ENCODE peak calls at places on chromosomes 12 and 14, in seven cellular contexts. T, G, Z, Y, R, H and S are unnamed samples.

GRCh38 chr12:52614381-52615207 is 3.8 kb downstream of the KRT73 start:
- DNase-seq in T (no peak), G (no peak), Z (no peak), Y (peak), R (no peak), H (no peak), S (no peak)

GRCh38 chr12:24072302-24072701 is 122.8 kb upstream of the SOX5 start:
- DNase-seq in T (no peak), G (no peak), Z (no peak), Y (no peak), R (no peak), H (no peak), S (no peak)

GRCh38 chr12:123995023-123995422 is 22.0 kb downstream of the ZNF664 start:
- DNase-seq in T (no peak), G (no peak), Z (no peak), Y (no peak), R (peak), H (no peak), S (no peak)

GRCh38 chr14:28142400-28143015 is 624.1 kb upstream of the FOXG1 start:
- DNase-seq in T (no peak), G (no peak), Z (peak), Y (no peak), R (no peak), H (peak), S (no peak)

GRCh38 chr14:101019974-101020710 is 116.6 kb upstream of the RTL1 start:
- DNase-seq in T (no peak), G (peak), Z (no peak), Y (peak), R (no peak), H (no peak), S (peak)

GRCh38 chr12:24903305-24904088 is 45.4 kb downstream of the BCAT1 start:
- DNase-seq in T (no peak), G (no peak), Z (no peak), Y (no peak), R (peak), H (no peak), S (no peak)

GRCh38 chr12:81610955-81611889 is 147.9 kb downstream of the PPFIA2 start:
- DNase-seq in T (no peak), G (no peak), Z (peak), Y (no peak), R (no peak), H (peak), S (no peak)

GRCh38 chr12:47184813-47185212 is 105.1 kb upstream of the AMIGO2 start:
- DNase-seq in T (no peak), G (peak), Z (no peak), Y (no peak), R (no peak), H (no peak), S (no peak)

GRCh38 chr14:96741151-96741977 is 55.8 kb upstream of the VRK1 start:
- DNase-seq in T (peak), G (peak), Z (peak), Y (peak), R (peak), H (peak), S (peak)

GRCh38 chr12:5456025-5456424 is 24.1 kb downstream of the NTF3 start:
- DNase-seq in T (no peak), G (no peak), Z (no peak), Y (no peak), R (no peak), H (no peak), S (no peak)

GRCh38 chr12:119989619-119990381 is 764 bp downstream of the BICDL1 start:
- DNase-seq in T (peak), G (peak), Z (peak), Y (peak), R (peak), H (peak), S (peak)

DNA sequence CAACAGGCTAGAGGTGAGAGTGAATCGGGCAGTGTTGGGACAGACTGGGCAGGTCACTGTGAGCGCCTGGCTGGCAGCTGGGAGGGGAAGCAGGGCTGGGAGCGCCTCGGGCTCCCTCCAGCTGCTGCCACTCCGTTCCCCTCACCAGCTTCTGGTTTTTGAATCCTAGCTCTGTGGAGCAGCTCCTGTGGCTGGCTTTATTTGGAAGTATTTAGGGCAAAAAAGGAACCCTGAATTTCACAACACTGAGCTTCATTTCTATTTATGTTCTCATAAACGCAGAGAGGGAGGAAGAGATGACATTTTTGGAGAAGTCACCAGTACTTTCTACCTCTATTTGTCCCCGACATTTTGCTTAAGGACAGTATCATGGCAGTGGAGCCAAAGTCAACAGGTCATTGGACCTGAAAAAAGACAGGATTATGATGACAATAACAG is 63.9 kb upstream of the ACTN1 start:
- DNase-seq in T (no peak), G (peak), Z (no peak), Y (peak), R (peak), H (no peak), S (no peak)
- H3K27ac ChIP-seq in T (no peak), G (peak), Z (no peak), Y (peak), R (peak), H (no peak), S (no peak)

GRCh38 chr12:32754101-32754500 is 1.6 kb downstream of the YARS2 start:
- DNase-seq in T (no peak), G (no peak), Z (no peak), Y (no peak), R (no peak), H (peak), S (no peak)
- H3K4me3 ChIP-seq in T (no peak), G (peak), Z (peak), Y (peak), R (peak), H (peak), S (no peak)

DNA sequence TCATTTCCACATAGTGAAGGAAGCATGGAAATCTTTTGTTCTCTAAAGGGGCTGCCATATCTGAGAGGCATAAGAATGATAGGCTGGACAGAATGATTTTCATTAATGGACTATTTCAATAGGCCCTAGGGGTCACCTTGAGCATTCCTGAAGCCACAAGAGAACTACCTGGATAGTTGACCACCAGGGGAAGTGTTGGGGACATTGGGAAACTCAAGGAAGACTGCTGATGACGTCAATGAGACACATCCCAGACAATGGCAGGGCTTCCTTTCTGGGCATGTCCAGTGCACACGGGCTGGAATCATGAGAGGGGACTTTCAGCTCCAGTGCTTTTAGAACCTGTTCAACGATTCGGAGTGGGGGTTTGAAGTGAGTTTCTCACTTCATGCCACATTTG is 48.8 kb upstream of the CHST11 start:
- DNase-seq in T (no peak), G (no peak), Z (no peak), Y (no peak), R (no peak), H (no peak), S (no peak)
- H3K27ac ChIP-seq in T (no peak), G (no peak), Z (no peak), Y (no peak), R (no peak), H (no peak), S (no peak)

GRCh38 chr12:19778822-19779221 is 339.5 kb downstream of the AEBP2 start:
- DNase-seq in T (no peak), G (no peak), Z (no peak), Y (no peak), R (no peak), H (no peak), S (no peak)
- H3K4me3 ChIP-seq in T (no peak), G (no peak), Z (no peak), Y (no peak), R (no peak), H (no peak), S (no peak)

GRCh38 chr12:130828895-130829294 is 10.2 kb downstream of the STX2 start:
- DNase-seq in T (no peak), G (no peak), Z (no peak), Y (no peak), R (no peak), H (peak), S (no peak)
- H3K27ac ChIP-seq in T (no peak), G (no peak), Z (no peak), Y (no peak), R (no peak), H (peak), S (no peak)

GRCh38 chr12:56161677-56162351 is 3.7 kb downstream of the MYL6 start:
- DNase-seq in T (no peak), G (no peak), Z (no peak), Y (no peak), R (no peak), H (peak), S (no peak)
- H3K4me3 ChIP-seq in T (no peak), G (peak), Z (no peak), Y (no peak), R (no peak), H (peak), S (no peak)

DNA sequence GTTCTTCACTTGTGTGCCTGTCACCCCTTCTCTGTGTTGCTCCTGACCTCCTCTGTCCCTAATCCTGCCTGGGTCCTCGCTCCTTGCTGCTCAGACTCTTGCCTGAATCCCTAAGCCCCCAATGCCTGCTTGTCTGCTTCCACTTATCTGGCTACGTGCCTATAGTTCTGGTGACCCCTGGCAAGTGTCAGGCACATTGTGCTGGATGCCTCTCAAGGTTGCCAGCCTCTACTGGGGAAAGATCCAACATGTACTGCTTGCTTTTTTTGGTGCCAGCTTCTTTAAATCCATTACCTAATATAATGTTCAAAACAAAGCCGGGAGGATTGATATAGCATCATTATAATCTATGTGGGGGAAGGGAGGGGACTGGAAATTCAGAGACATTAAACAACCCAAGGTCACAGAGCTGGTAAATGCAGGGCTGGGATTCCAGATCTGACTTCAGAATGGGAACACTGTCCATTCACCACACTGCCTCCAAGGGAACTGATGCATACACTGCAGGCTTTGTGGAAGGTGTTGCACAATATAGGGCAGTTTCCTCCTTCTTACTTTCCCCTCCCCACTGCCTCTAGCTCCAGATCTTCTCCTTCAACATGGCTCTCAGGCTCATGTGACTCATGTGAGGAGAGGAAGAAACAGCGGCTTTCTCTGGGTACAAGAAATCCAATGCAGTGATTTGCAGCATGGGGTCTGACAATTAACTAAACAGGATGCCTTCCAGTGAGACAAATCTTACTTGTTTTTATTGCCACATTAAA is 447.8 kb upstream of the CCDC196 start:
- DNase-seq in T (no peak), G (no peak), Z (peak), Y (no peak), R (no peak), H (peak), S (no peak)
- H3K27ac ChIP-seq in T (no peak), G (no peak), Z (no peak), Y (no peak), R (no peak), H (no peak), S (no peak)